ENCODE peak calls at places on chromosomes 2 and 18, in seven cellular contexts. J, F, S, Y, H, M and Z are unnamed samples.

GRCh38 chr2:188307850-188308283 is 16.2 kb downstream of the GULP1 start:
- DNase-seq in J (no peak), F (no peak), S (no peak), Y (peak; percentile 11), H (no peak), M (no peak), Z (no peak)

GRCh38 chr2:127046579-127046978 is 60.4 kb downstream of the BIN1 start:
- DNase-seq in J (no peak), F (no peak), S (no peak), Y (no peak), H (no peak), M (no peak), Z (no peak)

GRCh38 chr2:96396095-96396494 is 60.5 kb downstream of the NCAPH start:
- DNase-seq in J (no peak), F (no peak), S (no peak), Y (no peak), H (no peak), M (no peak), Z (no peak)

GRCh38 chr2:88638743-88639142 is 11.5 kb upstream of the EIF2AK3 start:
- DNase-seq in J (no peak), F (no peak), S (no peak), Y (peak; percentile 65), H (peak; percentile 48), M (no peak), Z (no peak)

GRCh38 chr18:50626317-50626716 is 66.4 kb downstream of the MAPK4 start:
- DNase-seq in J (no peak), F (no peak), S (no peak), Y (no peak), H (no peak), M (no peak), Z (no peak)

GRCh38 chr2:134855709-134856108 is 17.3 kb downstream of the ACMSD start:
- DNase-seq in J (no peak), F (no peak), S (no peak), Y (no peak), H (no peak), M (no peak), Z (no peak)

GRCh38 chr2:118622931-118623330 is 224.5 kb downstream of the EN1 start:
- DNase-seq in J (no peak), F (no peak), S (no peak), Y (no peak), H (no peak), M (no peak), Z (no peak)

GRCh38 chr2:101361519-101361918 is 25.8 kb downstream of the CREG2 start:
- DNase-seq in J (no peak), F (no peak), S (no peak), Y (no peak), H (no peak), M (no peak), Z (no peak)

GRCh38 chr2:12478151-12479041 is 238.3 kb upstream of the TRIB2 start:
- DNase-seq in J (no peak), F (peak; percentile 21), S (peak; percentile 20), Y (peak; percentile 27), H (no peak), M (no peak), Z (no peak)

GRCh38 chr2:233381013-233381995 is 27.0 kb downstream of the DGKD start:
- DNase-seq in J (no peak), F (no peak), S (no peak), Y (no peak), H (no peak), M (no peak), Z (no peak)
- H3K4me3 ChIP-seq in J (no peak overlapping the region), F (no peak overlapping the region), S (no peak overlapping the region), Y (no peak overlapping the region), H (no peak overlapping the region), M (no peak overlapping the region), Z (no peak overlapping the region)

GRCh38 chr18:58110398-58110797 is 66.4 kb downstream of the NEDD4L start:
- DNase-seq in J (no peak), F (no peak), S (no peak), Y (no peak), H (no peak), M (no peak), Z (no peak)
- TF ChIP-seq CTCF in J (no peak), F (no peak), S (no peak), Y (no peak), H (no peak), M (no peak), Z (no peak)

GRCh38 chr2:226477221-226478120 is 322.1 kb downstream of the IRS1 start:
- DNase-seq in J (no peak), F (peak; percentile 22), S (no peak), Y (peak; percentile 63), H (peak; percentile 12), M (peak; percentile 12), Z (no peak)
- H3K4me3 ChIP-seq in J (no peak overlapping the region), F (no peak overlapping the region), S (no peak overlapping the region), Y (no peak overlapping the region), H (no peak overlapping the region), M (no peak overlapping the region), Z (no peak overlapping the region)

GRCh38 chr2:120175000-120175581 is 48.1 kb downstream of the TMEM185B start:
- DNase-seq in J (no peak), F (peak; percentile 79), S (peak; percentile 55), Y (peak; percentile 76), H (peak; percentile 85), M (no peak), Z (peak; percentile 80)

GRCh38 chr2:120176526-120176925 is 46.7 kb downstream of the TMEM185B start:
- DNase-seq in J (no peak), F (no peak), S (no peak), Y (no peak), H (no peak), M (no peak), Z (no peak)

GRCh38 chr2:120177973-120178372 is 45.2 kb downstream of the TMEM185B start:
- DNase-seq in J (peak; percentile 81), F (no peak), S (no peak), Y (no peak), H (no peak), M (no peak), Z (no peak)

GRCh38 chr2:120180066-120180465 is 43.1 kb downstream of the TMEM185B start:
- DNase-seq in J (no peak), F (no peak), S (no peak), Y (no peak), H (no peak), M (no peak), Z (no peak)

DNA sequence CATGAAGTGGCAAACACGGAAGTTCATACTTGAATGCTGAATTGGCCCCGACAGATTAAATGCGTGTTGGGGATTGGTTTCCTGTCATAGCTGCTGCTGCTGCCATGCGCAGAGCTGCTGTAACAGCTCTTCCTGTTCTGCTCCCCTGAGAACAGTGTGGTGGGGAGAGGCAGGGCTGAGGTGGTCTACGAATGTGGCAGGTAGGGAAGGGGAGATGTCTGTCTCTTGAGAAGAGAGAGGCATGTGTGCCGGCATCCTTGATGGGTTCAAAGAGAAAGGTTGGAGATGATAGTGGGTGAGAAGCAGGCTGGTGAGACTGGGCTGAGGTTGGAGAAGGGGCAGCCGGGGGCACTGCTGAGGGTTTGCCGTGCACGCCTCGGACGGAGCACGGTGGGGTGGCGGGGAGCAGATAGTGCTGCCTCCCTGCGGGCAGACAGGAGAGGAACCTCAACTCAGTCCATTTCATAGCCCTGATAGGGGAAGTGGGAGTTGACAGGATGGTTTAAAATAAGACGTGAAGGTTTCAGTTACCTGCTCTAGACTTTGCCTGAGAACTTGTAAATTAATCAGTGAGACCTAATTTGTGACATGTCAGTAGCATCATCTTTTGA is 46.1 kb downstream of the TMEM185B start:
- DNase-seq in J (peak; percentile 96), F (no peak), S (no peak), Y (no peak), H (peak; percentile 12), M (peak; percentile 69), Z (no peak)
- TF ChIP-seq CTCF in J (peak; percentile 56), F (no peak), S (no peak), Y (no peak), H (peak; percentile 1), M (no peak), Z (peak; percentile 17)

GRCh38 chr2:17057109-17058017 is 391.7 kb upstream of the CYRIA start:
- DNase-seq in J (no peak), F (no peak), S (no peak), Y (no peak), H (no peak), M (no peak), Z (no peak)

GRCh38 chr2:17059452-17059851 is 393.8 kb upstream of the CYRIA start:
- DNase-seq in J (no peak), F (no peak), S (no peak), Y (no peak), H (no peak), M (no peak), Z (no peak)

GRCh38 chr2:17056236-17056635 is 390.6 kb upstream of the CYRIA start:
- DNase-seq in J (no peak), F (no peak), S (no peak), Y (no peak), H (no peak), M (no peak), Z (no peak)

GRCh38 chr2:17058772-17059402 is 393.3 kb upstream of the CYRIA start:
- DNase-seq in J (no peak), F (no peak), S (no peak), Y (no peak), H (no peak), M (no peak), Z (peak; percentile 13)
- H3K4me3 ChIP-seq in J (no peak overlapping the region), F (no peak overlapping the region), S (no peak overlapping the region), Y (no peak overlapping the region), H (no peak overlapping the region), M (no peak overlapping the region), Z (no peak overlapping the region)

GRCh38 chr18:48138660-48139426 is 208.4 kb upstream of the SMAD2 start:
- DNase-seq in J (peak; percentile 66), F (no peak), S (no peak), Y (no peak), H (no peak), M (peak; percentile 50), Z (no peak)

GRCh38 chr18:48139427-48140347 is 209.2 kb upstream of the SMAD2 start:
- DNase-seq in J (peak; percentile 71), F (no peak), S (no peak), Y (no peak), H (no peak), M (peak; percentile 93), Z (no peak)

GRCh38 chr18:48136544-48137353 is 206.3 kb upstream of the SMAD2 start:
- DNase-seq in J (peak; percentile 70), F (no peak), S (no peak), Y (no peak), H (no peak), M (peak; percentile 69), Z (no peak)

GRCh38 chr18:48137354-48138208 is 207.1 kb upstream of the SMAD2 start:
- DNase-seq in J (peak; percentile 41), F (no peak), S (no peak), Y (no peak), H (no peak), M (peak; percentile 66), Z (no peak)

GRCh38 chr18:48138211-48138610 is 207.8 kb upstream of the SMAD2 start:
- DNase-seq in J (peak; percentile 39), F (no peak), S (no peak), Y (no peak), H (no peak), M (no peak), Z (no peak)
- TF ChIP-seq CTCF in J (no peak), F (no peak), S (peak; percentile 16), Y (no peak), H (no peak), M (no peak), Z (no peak)